ENCODE peak calls at places on chromosome 14, in seven cellular contexts. One of them, this sample, is unnamed.
A peak's percentile ranks its signal among the peaks of the same experiment; 100 is the strongest.

GRCh38 chr14:91354979-91355685 is 62.5 kb downstream of the CCDC88C start:
- DNase-seq in thyroid gland: no peak
- DNase-seq in A549: no peak
- DNase-seq in H1: peak; percentile 47
- DNase-seq in GM23338: peak; percentile 82
- DNase-seq in transverse colon: peak; percentile 53
- DNase-seq in CD8-positive, alpha-beta T cell: no peak
- DNase-seq in this sample: no peak

GRCh38 chr14:22561661-22562579 is 27.1 kb downstream of the DAD1 start:
- DNase-seq in thyroid gland: peak; percentile 95
- DNase-seq in H1: no peak
- DNase-seq in A549: no peak
- DNase-seq in GM23338: no peak
- DNase-seq in CD8-positive, alpha-beta T cell: peak; percentile 59
- DNase-seq in transverse colon: peak; percentile 46
- DNase-seq in this sample: no peak

GRCh38 chr14:82999802-83000201 is 1466.1 kb upstream of the SEL1L start:
- DNase-seq in GM23338: peak; percentile 54
- DNase-seq in H1: peak; percentile 2
- DNase-seq in transverse colon: no peak
- DNase-seq in thyroid gland: no peak
- DNase-seq in CD8-positive, alpha-beta T cell: no peak
- DNase-seq in A549: no peak
- DNase-seq in this sample: no peak

GRCh38 chr14:72549026-72549425 is 344.9 kb downstream of the DPF3 start:
- DNase-seq in thyroid gland: no peak
- DNase-seq in transverse colon: no peak
- DNase-seq in CD8-positive, alpha-beta T cell: no peak
- DNase-seq in A549: no peak
- DNase-seq in H1: no peak
- DNase-seq in GM23338: no peak
- DNase-seq in this sample: no peak

GRCh38 chr14:95918466-95918865 is 41.8 kb downstream of the TUNAR start:
- DNase-seq in H1: no peak
- DNase-seq in CD8-positive, alpha-beta T cell: no peak
- DNase-seq in thyroid gland: no peak
- DNase-seq in transverse colon: no peak
- DNase-seq in A549: peak; percentile 16
- DNase-seq in GM23338: no peak
- DNase-seq in this sample: no peak

GRCh38 chr14:23028800-23029199 is 5.9 kb downstream of the PSMB5 start:
- DNase-seq in CD8-positive, alpha-beta T cell: no peak
- DNase-seq in GM23338: no peak
- DNase-seq in thyroid gland: no peak
- DNase-seq in transverse colon: no peak
- DNase-seq in A549: no peak
- DNase-seq in H1: no peak
- DNase-seq in this sample: no peak

GRCh38 chr14:68234101-68234905 is 414.7 kb downstream of the RAD51B start:
- DNase-seq in A549: no peak
- DNase-seq in GM23338: no peak
- DNase-seq in CD8-positive, alpha-beta T cell: no peak
- DNase-seq in thyroid gland: no peak
- DNase-seq in H1: no peak
- DNase-seq in transverse colon: no peak
- DNase-seq in this sample: no peak

GRCh38 chr14:99736600-99737371 is 52.7 kb downstream of the CYP46A1 start:
- DNase-seq in H1: no peak
- DNase-seq in A549: no peak
- DNase-seq in CD8-positive, alpha-beta T cell: no peak
- DNase-seq in transverse colon: no peak
- DNase-seq in thyroid gland: peak; percentile 60
- DNase-seq in GM23338: no peak
- DNase-seq in this sample: no peak

GRCh38 chr14:63290741-63291286 is 27.9 kb downstream of the GPHB5 start:
- DNase-seq in A549: no peak
- DNase-seq in GM23338: no peak
- DNase-seq in H1: no peak
- DNase-seq in CD8-positive, alpha-beta T cell: no peak
- DNase-seq in thyroid gland: no peak
- DNase-seq in transverse colon: no peak
- DNase-seq in this sample: no peak

GRCh38 chr14:34733245-34733644 is 18.9 kb upstream of the CFL2 start:
- DNase-seq in GM23338: no peak
- DNase-seq in transverse colon: no peak
- DNase-seq in A549: no peak
- DNase-seq in CD8-positive, alpha-beta T cell: no peak
- DNase-seq in H1: no peak
- DNase-seq in thyroid gland: no peak
- DNase-seq in this sample: no peak

GRCh38 chr14:61927015-61927414 is 164.8 kb downstream of the SNAPC1 start:
- DNase-seq in transverse colon: no peak
- DNase-seq in thyroid gland: no peak
- DNase-seq in A549: no peak
- DNase-seq in H1: no peak
- DNase-seq in CD8-positive, alpha-beta T cell: no peak
- DNase-seq in GM23338: no peak
- DNase-seq in this sample: no peak

GRCh38 chr14:76644875-76645518 is 116.3 kb upstream of the VASH1 start:
- DNase-seq in transverse colon: no peak
- DNase-seq in CD8-positive, alpha-beta T cell: no peak
- DNase-seq in A549: peak; percentile 39
- DNase-seq in GM23338: peak; percentile 84
- DNase-seq in thyroid gland: peak; percentile 18
- DNase-seq in H1: peak; percentile 17
- DNase-seq in this sample: peak; percentile 40

GRCh38 chr14:82094819-82095218 is 561.2 kb upstream of the SEL1L start:
- DNase-seq in GM23338: no peak
- DNase-seq in transverse colon: no peak
- DNase-seq in A549: no peak
- DNase-seq in H1: no peak
- DNase-seq in CD8-positive, alpha-beta T cell: no peak
- DNase-seq in thyroid gland: no peak
- DNase-seq in this sample: no peak

GRCh38 chr14:77641534-77642341 is 25.3 kb upstream of the SPTLC2 start:
- DNase-seq in transverse colon: peak; percentile 76
- DNase-seq in GM23338: peak; percentile 14
- DNase-seq in thyroid gland: peak; percentile 67
- DNase-seq in H1: no peak
- DNase-seq in CD8-positive, alpha-beta T cell: peak; percentile 55
- DNase-seq in A549: peak; percentile 27
- DNase-seq in this sample: no peak

GRCh38 chr14:77245820-77246219 is 25.2 kb downstream of the NGB start:
- DNase-seq in A549: no peak
- DNase-seq in transverse colon: no peak
- DNase-seq in CD8-positive, alpha-beta T cell: no peak
- DNase-seq in GM23338: peak; percentile 55
- DNase-seq in thyroid gland: no peak
- DNase-seq in H1: no peak
- DNase-seq in this sample: no peak

GRCh38 chr14:73246387-73247150 is 9.3 kb downstream of the PAPLN start:
- DNase-seq in transverse colon: no peak
- DNase-seq in CD8-positive, alpha-beta T cell: no peak
- DNase-seq in A549: no peak
- DNase-seq in thyroid gland: no peak
- DNase-seq in H1: no peak
- DNase-seq in GM23338: no peak
- DNase-seq in this sample: no peak

GRCh38 chr14:92693998-92694780 is 54.2 kb downstream of the LGMN start:
- DNase-seq in transverse colon: no peak
- DNase-seq in H1: no peak
- DNase-seq in thyroid gland: peak; percentile 69
- DNase-seq in CD8-positive, alpha-beta T cell: no peak
- DNase-seq in GM23338: no peak
- DNase-seq in A549: peak; percentile 73
- DNase-seq in this sample: no peak

GRCh38 chr14:92698393-92698792 is 50.0 kb downstream of the LGMN start:
- DNase-seq in A549: no peak
- DNase-seq in thyroid gland: no peak
- DNase-seq in GM23338: no peak
- DNase-seq in transverse colon: no peak
- DNase-seq in H1: no peak
- DNase-seq in CD8-positive, alpha-beta T cell: no peak
- DNase-seq in this sample: no peak

GRCh38 chr14:92695562-92695961 is 52.9 kb downstream of the LGMN start:
- DNase-seq in transverse colon: no peak
- DNase-seq in thyroid gland: no peak
- DNase-seq in H1: no peak
- DNase-seq in GM23338: no peak
- DNase-seq in A549: no peak
- DNase-seq in CD8-positive, alpha-beta T cell: no peak
- DNase-seq in this sample: no peak

GRCh38 chr14:92694807-92695206 is 53.6 kb downstream of the LGMN start:
- DNase-seq in GM23338: no peak
- DNase-seq in CD8-positive, alpha-beta T cell: no peak
- DNase-seq in thyroid gland: no peak
- DNase-seq in H1: no peak
- DNase-seq in A549: no peak
- DNase-seq in transverse colon: no peak
- DNase-seq in this sample: no peak

DNA sequence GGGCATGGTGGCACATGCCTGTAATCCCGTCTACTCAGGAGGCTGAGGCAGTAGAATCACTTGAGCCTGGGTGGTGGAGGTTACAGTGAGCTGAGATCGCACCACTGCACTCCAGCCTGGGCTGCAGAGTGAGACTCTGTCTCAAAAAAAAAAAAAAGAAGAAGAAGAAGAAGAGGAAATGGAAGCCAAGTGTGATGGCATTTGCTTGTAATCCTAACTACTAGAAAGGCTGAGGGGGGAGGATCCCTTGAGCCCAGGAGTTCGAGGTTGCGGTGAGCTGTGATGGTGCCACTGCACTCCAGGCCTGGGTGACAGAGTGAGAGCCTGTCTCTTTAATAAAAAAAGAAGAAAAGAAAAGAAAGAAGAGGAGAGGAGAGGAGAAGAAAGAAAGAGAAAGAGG is 52.1 kb downstream of the LGMN start:
- DNase-seq in GM23338: no peak
- DNase-seq in transverse colon: no peak
- DNase-seq in CD8-positive, alpha-beta T cell: no peak
- DNase-seq in A549: no peak
- DNase-seq in thyroid gland: no peak
- DNase-seq in H1: no peak
- DNase-seq in this sample: no peak
- H3K4me3 ChIP-seq in GM23338: no peak overlapping the region
- H3K4me3 ChIP-seq in transverse colon: no peak overlapping the region
- H3K4me3 ChIP-seq in CD8-positive, alpha-beta T cell: no peak overlapping the region
- H3K4me3 ChIP-seq in A549: no peak overlapping the region
- H3K4me3 ChIP-seq in thyroid gland: no peak overlapping the region
- H3K4me3 ChIP-seq in H1: no peak overlapping the region
- H3K4me3 ChIP-seq in this sample: no peak overlapping the region

GRCh38 chr14:101774814-101775213 is 13.3 kb downstream of the PPP2R5C start:
- DNase-seq in H1: no peak
- DNase-seq in GM23338: no peak
- DNase-seq in A549: no peak
- DNase-seq in transverse colon: no peak
- DNase-seq in thyroid gland: no peak
- DNase-seq in CD8-positive, alpha-beta T cell: no peak
- DNase-seq in this sample: no peak
- H3K4me1 ChIP-seq in H1: no peaks in the 10 kb centered on the region
- H3K4me1 ChIP-seq in GM23338: no peaks in the 10 kb centered on the region
- H3K4me1 ChIP-seq in A549: no peaks in the 10 kb centered on the region
- H3K4me1 ChIP-seq in transverse colon: peaks cover 6% of the 10 kb centered on the region
- H3K4me1 ChIP-seq in thyroid gland: no peaks in the 10 kb centered on the region
- H3K4me1 ChIP-seq in CD8-positive, alpha-beta T cell: no peaks in the 10 kb centered on the region
- H3K4me1 ChIP-seq in this sample: no peaks in the 10 kb centered on the region

DNA sequence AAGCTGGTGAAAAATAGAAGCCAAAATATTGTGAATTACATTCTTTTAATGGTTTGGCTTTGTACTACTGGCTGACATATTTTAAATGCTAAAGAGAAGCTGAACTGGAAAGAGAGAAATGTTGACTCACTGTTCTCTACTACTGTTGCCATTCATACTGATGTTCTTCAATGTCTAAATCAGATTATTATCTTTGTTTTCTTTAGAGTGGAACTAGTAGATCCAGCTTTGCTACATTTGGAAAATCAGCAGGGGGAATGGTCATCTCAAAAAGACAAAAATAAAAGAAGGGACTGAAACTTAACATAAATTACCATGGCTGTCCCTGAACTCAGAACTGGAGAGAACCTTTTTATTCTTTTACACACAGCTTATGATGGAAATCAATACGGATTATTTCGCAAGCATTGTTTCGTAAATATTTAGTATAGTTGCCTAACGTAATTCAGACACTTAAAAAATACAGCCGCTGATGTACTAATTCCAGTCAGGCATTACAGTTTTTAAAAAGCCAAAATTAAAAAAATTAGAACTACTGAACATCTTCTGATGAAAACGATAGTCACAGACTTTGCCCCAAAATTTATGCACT is 76.3 kb upstream of the OTX2 start:
- DNase-seq in A549: no peak
- DNase-seq in H1: no peak
- DNase-seq in transverse colon: no peak
- DNase-seq in CD8-positive, alpha-beta T cell: no peak
- DNase-seq in GM23338: no peak
- DNase-seq in thyroid gland: no peak
- DNase-seq in this sample: no peak
- H3K4me3 ChIP-seq in A549: no peak overlapping the region
- H3K4me3 ChIP-seq in H1: no peak overlapping the region
- H3K4me3 ChIP-seq in transverse colon: no peak overlapping the region
- H3K4me3 ChIP-seq in CD8-positive, alpha-beta T cell: no peak overlapping the region
- H3K4me3 ChIP-seq in GM23338: no peak overlapping the region
- H3K4me3 ChIP-seq in thyroid gland: no peak overlapping the region
- H3K4me3 ChIP-seq in this sample: no peak overlapping the region

GRCh38 chr14:103058209-103059055 is 1.1 kb upstream of the CDC42BPB start:
- DNase-seq in A549: no peak
- DNase-seq in thyroid gland: no peak
- DNase-seq in H1: no peak
- DNase-seq in CD8-positive, alpha-beta T cell: no peak
- DNase-seq in transverse colon: no peak
- DNase-seq in GM23338: no peak
- DNase-seq in this sample: no peak
- H3K4me1 ChIP-seq in A549: peaks cover 38% of the 10 kb centered on the region
- H3K4me1 ChIP-seq in thyroid gland: peaks cover 34% of the 10 kb centered on the region
- H3K4me1 ChIP-seq in H1: peaks cover 7% of the 10 kb centered on the region
- H3K4me1 ChIP-seq in CD8-positive, alpha-beta T cell: peaks cover 6% of the 10 kb centered on the region
- H3K4me1 ChIP-seq in transverse colon: peaks cover 35% of the 10 kb centered on the region
- H3K4me1 ChIP-seq in GM23338: peaks cover 14% of the 10 kb centered on the region
- H3K4me1 ChIP-seq in this sample: peaks cover 3% of the 10 kb centered on the region

DNA sequence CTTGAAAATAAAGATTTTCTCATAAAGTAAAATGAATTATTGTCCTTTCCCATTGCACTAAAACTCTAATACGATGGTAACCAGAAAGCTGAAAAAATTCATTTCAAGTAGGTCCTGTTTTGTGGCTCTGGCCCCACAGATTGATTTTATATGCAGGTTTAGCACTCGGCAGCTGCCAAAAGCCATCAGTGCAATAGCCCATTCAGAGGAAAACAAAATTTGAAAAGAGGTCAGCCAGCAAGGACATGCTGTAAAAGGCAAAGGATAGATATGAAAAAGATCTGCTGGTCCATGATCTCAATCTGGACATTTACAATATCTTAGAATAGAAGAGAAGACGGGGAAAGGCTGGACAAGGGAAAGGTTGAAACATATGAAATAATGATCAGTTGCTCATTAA is 414.8 kb upstream of the NOVA1 start:
- DNase-seq in GM23338: no peak
- DNase-seq in thyroid gland: no peak
- DNase-seq in H1: no peak
- DNase-seq in A549: no peak
- DNase-seq in transverse colon: no peak
- DNase-seq in CD8-positive, alpha-beta T cell: no peak
- DNase-seq in this sample: no peak
- H3K4me3 ChIP-seq in GM23338: no peak overlapping the region
- H3K4me3 ChIP-seq in thyroid gland: no peak overlapping the region
- H3K4me3 ChIP-seq in H1: no peak overlapping the region
- H3K4me3 ChIP-seq in A549: no peak overlapping the region
- H3K4me3 ChIP-seq in transverse colon: no peak overlapping the region
- H3K4me3 ChIP-seq in CD8-positive, alpha-beta T cell: no peak overlapping the region
- H3K4me3 ChIP-seq in this sample: no peak overlapping the region

GRCh38 chr14:104561661-104562495 is 17.7 kb upstream of the C14orf180 start:
- DNase-seq in thyroid gland: no peak
- DNase-seq in H1: no peak
- DNase-seq in GM23338: no peak
- DNase-seq in CD8-positive, alpha-beta T cell: no peak
- DNase-seq in A549: no peak
- DNase-seq in transverse colon: no peak
- DNase-seq in this sample: no peak
- H3K4me1 ChIP-seq in thyroid gland: peaks cover 50% of the 10 kb centered on the region
- H3K4me1 ChIP-seq in H1: no peaks in the 10 kb centered on the region
- H3K4me1 ChIP-seq in GM23338: no peaks in the 10 kb centered on the region
- H3K4me1 ChIP-seq in CD8-positive, alpha-beta T cell: no peaks in the 10 kb centered on the region
- H3K4me1 ChIP-seq in A549: peaks cover 9% of the 10 kb centered on the region
- H3K4me1 ChIP-seq in transverse colon: peaks cover 6% of the 10 kb centered on the region
- H3K4me1 ChIP-seq in this sample: peaks cover 13% of the 10 kb centered on the region

This sample was measured in NT2/D1.